ENCODE peak calls at places on chromosome 7, in nine cellular contexts. O is H9; K is hepatocyte; E is cardiac muscle cell; D is colonic mucosa; W is CD4-positive, CD25-positive, alpha-beta regulatory T cell; J is CD8-positive, alpha-beta memory T cell; H is upper lobe of right lung; V is foreskin keratinocyte. I is an unnamed sample. For H3K4me1 and H3K27me3, the result is how much of the 10 kb centered on the place peaks cover.

GRCh38 chr7:155017834-155018233 is 14.9 kb upstream of the PAXIP1 start:
- DNase-seq in D (no peak), J (no peak), V (no peak), K (no peak), W (no peak), E (no peak), O (no peak), H (no peak), I (no peak)

GRCh38 chr7:87709258-87709657 is 81.1 kb downstream of the RUNDC3B start:
- DNase-seq in H (no peak), W (no peak), K (no peak), D (no peak), V (no peak), E (no peak), J (no peak), O (peak), I (no peak)

GRCh38 chr7:55504093-55504859 is 68.0 kb downstream of the VOPP1 start:
- DNase-seq in J (no peak), D (no peak), H (no peak), K (no peak), W (no peak), E (peak), O (no peak), V (peak), I (no peak)

GRCh38 chr7:19421871-19422270 is 276.6 kb upstream of the FERD3L start:
- DNase-seq in H (no peak), K (no peak), W (no peak), E (no peak), J (no peak), D (no peak), O (no peak), V (no peak), I (no peak)

GRCh38 chr7:95636140-95636539 is 39.8 kb upstream of the PDK4 start:
- DNase-seq in J (no peak), D (no peak), W (no peak), K (no peak), O (no peak), E (no peak), H (no peak), V (peak), I (no peak)

GRCh38 chr7:76054129-76055120 is 6.5 kb downstream of the MDH2 start:
- DNase-seq in W (no peak), H (no peak), K (peak), V (peak), E (peak), J (no peak), D (no peak), O (no peak), I (no peak)

GRCh38 chr7:29199776-29200175 is 5.2 kb downstream of the CHN2 start:
- DNase-seq in O (no peak), J (no peak), K (no peak), E (no peak), W (no peak), V (no peak), D (no peak), H (no peak), I (no peak)

GRCh38 chr7:85222522-85222921 is 35.7 kb upstream of the SEMA3D start:
- DNase-seq in K (no peak), H (no peak), W (no peak), D (no peak), E (no peak), O (no peak), V (no peak), J (no peak), I (no peak)

GRCh38 chr7:50142421-50143113 is 49.5 kb upstream of the ZPBP start:
- DNase-seq in W (no peak), K (peak), H (no peak), E (peak), J (no peak), V (peak), O (no peak), D (no peak), I (no peak)

GRCh38 chr7:137501561-137501960 is 158.0 kb upstream of the PTN start:
- DNase-seq in W (no peak), O (no peak), E (no peak), D (no peak), K (no peak), V (no peak), J (no peak), H (no peak), I (no peak)
- H3K4me1 ChIP-seq in W (under half), O (under half), E (under half), D (under half), K (under half), V (under half), J (under half), H (under half), I (under half)

GRCh38 chr7:92836489-92837213 is at the start of gene CDK6:
- DNase-seq in W (peak), O (peak), H (peak), V (peak), K (peak), E (peak), J (peak), D (peak), I (peak)

GRCh38 chr7:92835851-92836488 is 403 bp downstream of the CDK6 start:
- DNase-seq in J (peak), D (peak), E (peak), O (no peak), K (peak), V (peak), W (peak), H (peak), I (peak)

GRCh38 chr7:92833766-92834605 is 2.4 kb downstream of the CDK6 start:
- DNase-seq in W (peak), V (peak), E (peak), O (peak), D (peak), J (peak), K (peak), H (peak), I (peak)

GRCh38 chr7:92834661-92835139 is 1.7 kb downstream of the CDK6 start:
- DNase-seq in H (peak), W (no peak), O (peak), K (peak), D (peak), J (no peak), E (peak), V (peak), I (peak)

GRCh38 chr7:92835140-92835850 is 1.1 kb downstream of the CDK6 start:
- DNase-seq in W (peak), H (peak), O (peak), D (peak), E (peak), J (peak), V (peak), K (peak), I (peak)
- H3K27me3 ChIP-seq in W (under half), H (under half), O (under half), D (under half), E (under half), J (under half), V (under half), K (under half), I (under half)

GRCh38 chr7:142438235-142438922 is 180.5 kb upstream of the PRSS58 start:
- DNase-seq in W (no peak), O (peak), J (no peak), K (peak), V (no peak), E (peak), H (no peak), D (peak), I (peak)

GRCh38 chr7:142439739-142440138 is 181.9 kb upstream of the PRSS58 start:
- DNase-seq in D (no peak), H (no peak), J (no peak), E (no peak), V (no peak), O (no peak), W (no peak), K (no peak), I (no peak)

GRCh38 chr7:142441074-142441403 is 183.2 kb upstream of the PRSS58 start:
- DNase-seq in W (no peak), O (no peak), V (no peak), E (no peak), H (no peak), J (no peak), K (no peak), D (no peak), I (no peak)

GRCh38 chr7:142440219-142441073 is 182.6 kb upstream of the PRSS58 start:
- DNase-seq in O (no peak), W (no peak), E (peak), V (peak), H (no peak), J (no peak), D (no peak), K (no peak), I (no peak)

GRCh38 chr7:142438923-142439515 is 181.2 kb upstream of the PRSS58 start:
- DNase-seq in E (peak), W (no peak), J (no peak), O (no peak), V (no peak), D (peak), K (no peak), H (no peak), I (no peak)
- H3K4me1 ChIP-seq in E (under half), W (under half), J (under half), O (under half), V (under half), D (under half), K (under half), H (under half), I (under half)

DNA sequence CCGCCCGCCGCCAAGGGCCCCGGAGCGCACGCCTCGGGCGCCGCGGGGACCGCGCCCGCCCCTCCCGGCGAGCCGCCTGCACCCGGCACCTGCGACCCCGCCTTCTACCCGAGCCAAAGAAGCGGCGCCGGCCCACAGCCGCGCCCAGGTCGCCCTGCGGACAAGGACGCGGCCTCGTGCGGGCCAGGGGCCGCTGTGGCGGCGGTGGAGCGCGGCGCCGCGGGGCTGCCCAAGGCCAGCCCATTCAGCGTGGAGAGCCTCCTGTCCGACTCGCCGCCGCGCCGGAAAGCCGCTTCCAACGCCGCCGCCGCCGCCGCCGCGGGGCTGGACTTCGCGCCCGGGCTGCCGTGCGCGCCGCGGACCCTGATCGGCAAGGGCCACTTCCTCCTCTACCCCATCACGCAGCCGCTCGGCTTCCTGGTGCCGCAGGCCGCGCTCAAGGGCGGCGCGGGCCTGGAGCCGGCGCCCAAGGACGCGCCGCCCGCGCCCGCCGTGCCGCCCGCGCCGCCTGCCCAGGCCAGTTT is 3.5 kb downstream of the UNCX start:
- DNase-seq in W (no peak), H (no peak), O (no peak), D (no peak), E (no peak), K (no peak), J (no peak), V (no peak), I (no peak)
- H3K27me3 ChIP-seq in W (under half), H (half or more), O (half or more), D (half or more), E (half or more), K (half or more), J (under half), V (half or more), I (under half)